ENCODE peak calls at places on chromosome 17, in five cellular contexts. N is mesendoderm, R is neuronal stem cell, H is mesenchymal stem cell, Z is H9. W is an unnamed sample.

GRCh38 chr17:65730711-65731169 is 169.3 kb upstream of the AXIN2 start:
- DNase-seq in N (no peak), R (no peak), H (no peak), Z (no peak), W (no peak)

GRCh38 chr17:82560802-82561428 is 41.4 kb downstream of the FOXK2 start:
- DNase-seq in N (no peak), R (no peak), H (no peak), Z (no peak), W (no peak)

GRCh38 chr17:50768348-50768761 is 1.0 kb upstream of the ANKRD40CL start:
- DNase-seq in N (no peak), R (no peak), H (no peak), Z (peak), W (peak)

GRCh38 chr17:5943991-5944390 is 126.2 kb upstream of the WSCD1 start:
- DNase-seq in N (peak), R (no peak), H (no peak), Z (no peak), W (no peak)

GRCh38 chr17:78839762-78840529 is 668 bp downstream of the USP36 start:
- DNase-seq in N (peak), R (peak), H (peak), Z (peak), W (no peak)

GRCh38 chr17:40499551-40500189 is 1.8 kb downstream of the TNS4 start:
- DNase-seq in N (peak), R (no peak), H (peak), Z (peak), W (peak)

GRCh38 chr17:37516131-37516561 is 26.5 kb downstream of the DUSP14 start:
- DNase-seq in N (peak), R (no peak), H (peak), Z (no peak), W (no peak)

GRCh38 chr17:44200478-44201155 is 933 bp upstream of the ATXN7L3 start:
- DNase-seq in N (peak), R (no peak), H (no peak), Z (no peak), W (no peak)

GRCh38 chr17:15930426-15930825 is 14.5 kb upstream of the ADORA2B start:
- DNase-seq in N (no peak), R (no peak), H (no peak), Z (no peak), W (no peak)

GRCh38 chr17:55086635-55087058 is 118.1 kb downstream of the STXBP4 start:
- DNase-seq in N (no peak), R (no peak), H (peak), Z (no peak), W (no peak)

GRCh38 chr17:77451271-77451893 is 310.6 kb downstream of the SEC14L1 start:
- DNase-seq in N (peak), R (peak), H (peak), Z (peak), W (peak)

GRCh38 chr17:57493625-57494024 is 237.3 kb downstream of the MSI2 start:
- DNase-seq in N (no peak), R (no peak), H (no peak), Z (no peak), W (no peak)

GRCh38 chr17:76576189-76576588 is 9.5 kb downstream of the ST6GALNAC2 start:
- DNase-seq in N (no peak), R (no peak), H (no peak), Z (no peak), W (no peak)

GRCh38 chr17:21573961-21574610 is 118.2 kb upstream of the KCNJ18 start:
- DNase-seq in N (no peak), R (no peak), H (no peak), Z (no peak), W (no peak)

GRCh38 chr17:5272313-5272712 is 9.8 kb upstream of the RABEP1 start:
- DNase-seq in N (no peak), R (no peak), H (no peak), Z (no peak), W (no peak)

GRCh38 chr17:80447790-80448189 is 28.6 kb downstream of the NPTX1 start:
- DNase-seq in N (no peak), R (no peak), H (no peak), Z (no peak), W (no peak)

GRCh38 chr17:82031885-82032627 is 578 bp downstream of the RAC3 start:
- DNase-seq in N (peak), R (no peak), H (peak), Z (peak), W (no peak)

GRCh38 chr17:68125471-68125870 is 89.9 kb downstream of the KPNA2 start:
- DNase-seq in N (no peak), R (no peak), H (no peak), Z (no peak), W (no peak)

DNA sequence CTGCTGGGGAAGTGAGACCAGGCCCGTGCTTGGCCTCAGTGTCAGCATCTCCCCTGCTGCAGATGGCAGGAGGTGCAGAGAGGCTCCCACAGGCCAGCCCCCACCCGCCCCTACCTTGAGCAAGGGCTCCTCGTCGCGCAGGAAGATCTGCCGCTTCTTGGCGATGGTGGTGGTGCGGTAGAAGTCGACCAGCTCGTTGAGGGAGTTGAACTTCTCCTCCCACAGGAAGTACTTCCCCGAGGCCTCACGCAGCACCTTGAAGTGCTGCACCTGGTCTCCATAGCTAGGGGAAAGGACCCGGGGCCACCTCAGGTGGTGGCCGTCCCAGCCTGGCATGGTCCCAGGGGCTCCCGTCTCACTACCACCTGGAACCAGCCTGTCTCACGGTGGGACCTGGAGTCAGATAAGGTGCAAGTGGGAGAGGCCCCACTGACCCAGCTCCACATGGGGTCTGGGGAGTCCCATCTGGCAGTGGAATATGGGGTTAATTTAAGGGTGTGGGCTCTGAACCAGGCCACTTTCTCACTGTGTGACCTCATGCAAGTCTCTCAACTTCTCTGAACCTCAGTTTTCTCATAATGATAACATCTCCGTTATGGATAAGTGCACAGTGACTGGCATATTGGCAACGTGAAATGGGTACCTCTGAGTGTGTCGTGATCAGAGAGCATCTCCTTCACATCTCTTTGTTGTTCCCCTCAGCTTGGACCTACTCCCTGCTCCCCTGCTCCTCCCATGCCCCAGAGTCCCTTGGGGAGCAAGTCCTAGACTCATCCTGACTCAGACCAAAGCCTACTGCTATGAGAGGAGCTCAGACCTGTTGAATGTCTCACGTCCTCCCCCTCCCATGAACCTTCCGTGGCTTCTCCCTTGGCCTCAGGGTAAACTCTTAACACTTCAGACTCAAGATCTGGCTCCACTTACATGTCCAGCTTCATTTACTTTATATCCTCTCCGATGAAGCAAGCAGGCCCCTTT is 19.8 kb upstream of the FAM83G start:
- DNase-seq in N (peak), R (no peak), H (no peak), Z (no peak), W (no peak)
- H2BK5ac ChIP-seq in N (no peak), R (no peak), H (no peak), Z (no peak), W (no peak)

DNA sequence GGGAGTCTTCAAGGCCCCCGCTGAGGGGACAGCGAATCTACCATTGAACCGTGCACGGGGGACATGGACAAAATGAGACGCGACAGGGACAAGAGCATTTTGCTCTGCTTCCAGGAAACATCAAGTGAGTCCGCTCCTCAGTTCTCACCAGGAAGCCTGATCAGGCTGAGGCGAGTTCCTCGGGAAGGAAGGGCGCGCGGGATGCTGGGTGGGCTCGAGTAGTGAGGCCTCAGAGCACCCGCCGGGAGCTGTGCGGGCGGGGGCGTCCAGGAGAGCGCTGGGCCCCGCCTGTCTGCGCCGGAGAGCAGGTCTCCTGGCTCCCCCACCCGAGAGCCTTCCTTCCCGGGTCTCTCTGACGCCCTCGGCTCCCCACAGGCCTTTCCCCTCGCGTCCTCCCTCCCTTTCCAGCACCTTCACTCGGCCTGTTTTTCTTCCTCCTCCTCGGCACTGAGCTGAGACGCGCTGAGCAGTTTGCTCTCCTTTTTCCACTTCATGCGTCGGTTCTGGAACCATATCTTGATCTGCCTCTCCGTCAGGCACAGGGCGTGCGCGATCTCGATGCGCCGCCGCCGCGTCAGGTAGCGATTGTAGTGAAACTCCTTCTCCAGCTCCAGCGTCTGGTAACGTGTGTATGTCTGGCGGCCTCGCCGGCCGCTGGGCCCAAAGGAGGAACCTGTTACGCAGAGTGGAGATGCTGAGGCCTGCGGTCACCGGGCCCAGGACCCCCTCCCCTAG is 2.6 kb upstream of the HOXB5 start:
- DNase-seq in N (no peak), R (no peak), H (no peak), Z (no peak), W (no peak)
- H2BK5ac ChIP-seq in N (no peak), R (no peak), H (no peak), Z (no peak), W (no peak)

GRCh38 chr17:28712037-28712704 is 483 bp upstream of the PROCA1 start:
- DNase-seq in N (peak), R (no peak), H (peak), Z (peak), W (no peak)

GRCh38 chr17:28710948-28711722 is 553 bp downstream of the PROCA1 start:
- DNase-seq in N (peak), R (peak), H (peak), Z (peak), W (peak)

GRCh38 chr17:28714281-28714680 is 2.6 kb upstream of the PROCA1 start:
- DNase-seq in N (no peak), R (no peak), H (no peak), Z (peak), W (no peak)

GRCh38 chr17:28712705-28713415 is 1.2 kb upstream of the PROCA1 start:
- DNase-seq in N (no peak), R (no peak), H (no peak), Z (no peak), W (no peak)

GRCh38 chr17:28711723-28712036 is at the start of gene PROCA1:
- DNase-seq in N (peak), R (no peak), H (no peak), Z (no peak), W (no peak)
- H2BK5ac ChIP-seq in N (peak), R (peak), H (no peak), Z (no peak), W (peak)

GRCh38 chr17:61404702-61405046 is 5.0 kb downstream of the TBX2 start:
- DNase-seq in N (no peak), R (no peak), H (no peak), Z (no peak), W (peak)

GRCh38 chr17:61406543-61406845 is 6.9 kb downstream of the TBX2 start:
- DNase-seq in N (no peak), R (no peak), H (no peak), Z (no peak), W (no peak)

GRCh38 chr17:61405047-61405685 is 5.5 kb downstream of the TBX2 start:
- DNase-seq in N (no peak), R (no peak), H (no peak), Z (peak), W (no peak)

GRCh38 chr17:61406871-61407210 is 7.2 kb downstream of the TBX2 start:
- DNase-seq in N (no peak), R (no peak), H (no peak), Z (peak), W (no peak)

DNA sequence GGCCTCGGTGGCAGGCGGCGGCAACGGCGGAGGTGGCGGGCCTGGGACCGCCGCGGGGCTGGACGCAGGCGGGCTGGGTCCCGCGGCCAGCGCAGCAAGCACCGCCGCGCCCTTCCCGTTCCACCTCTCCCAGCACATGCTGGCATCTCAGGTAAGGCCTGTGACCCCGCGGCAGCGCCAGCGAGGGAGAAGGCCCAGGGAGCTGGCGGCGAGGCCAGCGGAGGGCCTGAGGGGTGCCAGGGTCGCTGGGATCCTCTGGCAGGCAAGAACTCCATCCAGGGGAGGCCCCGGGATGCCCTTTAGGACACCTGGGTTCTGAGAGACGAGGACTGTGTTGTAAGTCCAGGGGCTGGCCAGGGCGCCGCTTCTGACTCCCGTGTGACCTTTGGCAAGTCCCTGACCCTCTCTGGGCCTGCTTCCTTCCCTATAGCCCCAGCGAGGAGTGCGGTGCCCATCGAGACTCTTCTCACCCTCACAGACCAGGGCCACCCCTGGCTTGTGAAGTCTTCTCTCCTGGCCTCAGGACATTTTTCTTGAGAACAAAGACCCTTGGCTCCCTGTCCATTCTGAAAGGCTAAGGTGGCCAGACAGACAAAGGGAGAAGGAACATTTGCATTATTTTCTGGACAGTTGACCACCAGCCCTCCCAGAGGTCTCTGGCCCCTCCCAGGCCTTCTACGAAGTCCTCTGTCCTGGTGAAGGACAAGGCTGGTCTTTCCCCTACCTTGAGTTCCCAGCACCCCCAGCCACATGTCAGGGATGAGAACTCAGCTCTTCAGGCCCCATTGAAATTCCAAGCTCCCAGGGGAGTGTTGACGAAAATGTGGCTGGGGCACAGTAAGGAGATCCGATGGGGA is 6.3 kb downstream of the TBX2 start:
- DNase-seq in N (no peak), R (no peak), H (no peak), Z (peak), W (peak)
- H2BK5ac ChIP-seq in N (no peak), R (no peak), H (no peak), Z (no peak), W (no peak)

GRCh38 chr17:69638516-69638915 is 224.0 kb downstream of the MAP2K6 start:
- DNase-seq in N (no peak), R (no peak), H (no peak), Z (no peak), W (no peak)

GRCh38 chr17:69639096-69639495 is 224.6 kb downstream of the MAP2K6 start:
- DNase-seq in N (no peak), R (no peak), H (no peak), Z (no peak), W (no peak)

GRCh38 chr17:69640073-69640472 is 225.6 kb downstream of the MAP2K6 start:
- DNase-seq in N (no peak), R (no peak), H (no peak), Z (no peak), W (no peak)

GRCh38 chr17:69634844-69635243 is 220.3 kb downstream of the MAP2K6 start:
- DNase-seq in N (no peak), R (no peak), H (no peak), Z (no peak), W (no peak)

DNA sequence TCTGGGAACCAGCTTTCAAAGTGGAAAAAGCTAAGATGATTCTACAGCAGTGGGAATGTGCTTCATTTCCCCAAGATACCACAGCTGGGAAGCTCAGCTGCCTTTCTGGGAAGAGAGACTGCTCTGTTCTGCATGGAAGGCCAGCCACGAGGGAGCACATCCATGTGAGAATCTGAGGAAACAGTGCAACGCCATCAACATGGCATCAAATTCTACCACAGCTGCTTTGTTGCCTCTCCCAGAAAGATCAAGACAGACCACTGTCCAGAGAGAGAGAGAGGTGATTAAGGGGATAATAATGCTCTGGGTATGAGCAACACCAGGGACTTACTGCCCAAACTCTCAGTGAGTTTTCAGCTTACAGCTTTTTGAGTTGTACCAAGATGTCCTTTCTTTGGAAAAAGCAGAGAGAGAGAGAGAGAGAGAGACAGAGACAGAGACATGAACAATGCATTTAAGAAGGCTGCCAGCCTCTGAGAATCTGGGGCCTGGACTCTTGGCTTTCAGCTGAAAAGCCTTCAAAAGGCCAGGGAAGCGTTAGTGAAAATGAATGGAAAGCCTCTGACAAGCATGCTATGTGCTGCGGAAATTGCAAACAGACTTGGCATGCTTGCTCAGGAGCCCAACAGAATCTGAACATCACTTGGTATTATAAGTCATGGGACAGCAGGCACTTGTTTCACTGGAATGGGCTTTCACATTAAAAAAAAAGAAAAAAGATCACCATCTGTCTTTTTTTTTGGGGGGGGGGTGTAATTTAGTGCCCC is 223.1 kb downstream of the MAP2K6 start:
- DNase-seq in N (no peak), R (no peak), H (peak), Z (no peak), W (no peak)
- H2BK5ac ChIP-seq in N (no peak), R (no peak), H (no peak), Z (no peak), W (no peak)

DNA sequence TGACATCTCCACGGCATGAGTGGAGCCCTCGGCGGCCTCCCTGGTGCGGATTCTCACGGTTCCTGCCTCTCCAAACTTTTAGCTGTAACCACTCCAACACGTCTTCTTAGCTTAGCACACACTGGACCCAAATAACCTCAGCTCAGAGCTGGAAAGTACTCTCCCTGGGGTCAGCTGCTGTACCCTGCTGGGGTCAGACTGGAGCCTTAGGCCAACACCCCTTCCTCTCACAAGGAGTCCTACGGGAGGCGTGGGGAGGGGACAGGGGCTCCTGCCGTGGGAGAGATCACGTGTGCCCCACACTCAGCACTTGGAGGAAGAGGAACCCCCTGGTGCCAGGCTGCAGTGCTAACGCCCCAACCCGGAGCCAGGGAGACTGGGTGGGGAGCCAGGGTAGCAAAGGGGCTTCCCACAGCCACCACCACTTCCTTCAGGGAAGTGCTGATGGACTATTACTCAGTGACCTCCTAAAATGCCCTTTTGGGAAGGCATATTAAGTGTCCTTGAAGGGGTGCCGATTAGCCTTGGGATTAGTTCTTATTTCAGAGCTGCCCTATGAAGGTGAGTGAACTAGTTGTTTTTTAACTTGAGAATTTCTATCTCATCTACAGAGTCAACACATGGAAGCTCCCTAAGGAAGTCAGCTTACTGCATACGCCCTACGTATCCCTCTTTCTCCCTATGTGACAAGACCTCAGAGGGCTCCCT is 124.0 kb downstream of the HIC1 start:
- DNase-seq in N (no peak), R (no peak), H (no peak), Z (no peak), W (no peak)
- H2BK5ac ChIP-seq in N (no peak), R (no peak), H (no peak), Z (no peak), W (no peak)

GRCh38 chr17:62627219-62627903 is at the start of gene MRC2:
- DNase-seq in N (peak), R (peak), H (peak), Z (peak), W (peak)
- H2BK5ac ChIP-seq in N (peak), R (peak), H (peak), Z (no peak), W (peak)

DNA sequence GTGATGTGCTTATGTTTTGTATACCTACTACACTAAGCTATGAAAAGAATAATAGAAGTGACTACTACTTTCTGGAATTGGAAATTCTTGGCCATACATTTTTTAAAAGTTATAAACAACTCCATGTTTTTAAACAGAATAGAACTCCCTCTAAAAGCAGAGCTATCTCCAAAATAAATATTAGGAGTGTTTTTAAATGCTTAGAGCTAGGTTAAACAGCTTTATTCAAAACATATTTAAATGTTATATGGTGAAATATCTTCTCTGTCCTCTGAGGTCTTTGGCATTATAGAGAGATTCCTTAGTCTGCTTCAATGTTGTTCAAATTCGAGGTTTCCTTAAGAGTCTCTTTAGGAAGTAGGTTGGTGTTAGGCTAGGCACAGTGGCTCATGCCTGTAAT is 22.9 kb upstream of the PSMC5 start:
- DNase-seq in N (no peak), R (no peak), H (no peak), Z (no peak), W (peak)
- H2BK5ac ChIP-seq in N (no peak), R (no peak), H (no peak), Z (no peak), W (no peak)

W was measured in H1.